ENCODE peak calls at places on chromosome 6, in eight cellular contexts. One of them, this sample, is unnamed. For H3K4me1, the result is how much of the 10 kb centered on the place peaks cover.

GRCh38 chr6:105400501-105400900 is 2.4 kb downstream of the PREP start:
- DNase-seq in heart left ventricle: no peak
- DNase-seq in body of pancreas: no peak
- DNase-seq in tibial artery: no peak
- DNase-seq in Panc1: no peak
- DNase-seq in neural progenitor cell: peak
- DNase-seq in right lobe of liver: no peak
- DNase-seq in hepatocyte: no peak
- DNase-seq in this sample: no peak

GRCh38 chr6:90753820-90754604 is 167.1 kb upstream of the MAP3K7 start:
- DNase-seq in heart left ventricle: no peak
- DNase-seq in body of pancreas: no peak
- DNase-seq in tibial artery: no peak
- DNase-seq in Panc1: no peak
- DNase-seq in neural progenitor cell: no peak
- DNase-seq in right lobe of liver: no peak
- DNase-seq in hepatocyte: peak
- DNase-seq in this sample: no peak

GRCh38 chr6:160931378-160932343 is 59.9 kb upstream of the MAP3K4 start:
- DNase-seq in heart left ventricle: no peak
- DNase-seq in body of pancreas: peak
- DNase-seq in tibial artery: no peak
- DNase-seq in Panc1: no peak
- DNase-seq in neural progenitor cell: peak
- DNase-seq in right lobe of liver: no peak
- DNase-seq in hepatocyte: peak
- DNase-seq in this sample: no peak

GRCh38 chr6:16286151-16286522 is 47.8 kb downstream of the GMPR start:
- DNase-seq in heart left ventricle: no peak
- DNase-seq in body of pancreas: no peak
- DNase-seq in tibial artery: no peak
- DNase-seq in Panc1: peak
- DNase-seq in neural progenitor cell: peak
- DNase-seq in right lobe of liver: no peak
- DNase-seq in hepatocyte: peak
- DNase-seq in this sample: no peak

GRCh38 chr6:107660839-107661238 is 163.3 kb downstream of the SCML4 start:
- DNase-seq in heart left ventricle: no peak
- DNase-seq in body of pancreas: no peak
- DNase-seq in tibial artery: no peak
- DNase-seq in Panc1: no peak
- DNase-seq in neural progenitor cell: no peak
- DNase-seq in right lobe of liver: no peak
- DNase-seq in hepatocyte: no peak
- DNase-seq in this sample: no peak

GRCh38 chr6:9927271-9927670 is 487.6 kb downstream of the TFAP2A start:
- DNase-seq in heart left ventricle: no peak
- DNase-seq in body of pancreas: no peak
- DNase-seq in tibial artery: no peak
- DNase-seq in Panc1: no peak
- DNase-seq in neural progenitor cell: no peak
- DNase-seq in right lobe of liver: no peak
- DNase-seq in hepatocyte: no peak
- DNase-seq in this sample: no peak

GRCh38 chr6:111276335-111276734 is 189.0 kb downstream of the SLC16A10 start:
- DNase-seq in heart left ventricle: no peak
- DNase-seq in body of pancreas: no peak
- DNase-seq in tibial artery: no peak
- DNase-seq in Panc1: no peak
- DNase-seq in neural progenitor cell: no peak
- DNase-seq in right lobe of liver: no peak
- DNase-seq in hepatocyte: no peak
- DNase-seq in this sample: no peak

GRCh38 chr6:81849248-81849647 is 96.8 kb upstream of the TENT5A start:
- DNase-seq in heart left ventricle: no peak
- DNase-seq in body of pancreas: no peak
- DNase-seq in tibial artery: no peak
- DNase-seq in Panc1: no peak
- DNase-seq in neural progenitor cell: no peak
- DNase-seq in right lobe of liver: no peak
- DNase-seq in hepatocyte: no peak
- DNase-seq in this sample: no peak

GRCh38 chr6:167140589-167141474 is 16.9 kb downstream of the GPR31 start:
- DNase-seq in heart left ventricle: no peak
- DNase-seq in body of pancreas: no peak
- DNase-seq in tibial artery: no peak
- DNase-seq in Panc1: no peak
- DNase-seq in neural progenitor cell: peak
- DNase-seq in right lobe of liver: no peak
- DNase-seq in hepatocyte: peak
- DNase-seq in this sample: no peak

GRCh38 chr6:83192456-83192855 is 609 bp downstream of the PGM3 start:
- DNase-seq in heart left ventricle: no peak
- DNase-seq in body of pancreas: no peak
- DNase-seq in tibial artery: no peak
- DNase-seq in Panc1: no peak
- DNase-seq in neural progenitor cell: no peak
- DNase-seq in right lobe of liver: no peak
- DNase-seq in hepatocyte: no peak
- DNase-seq in this sample: no peak

GRCh38 chr6:85506441-85507093 is 56.7 kb downstream of the NT5E start:
- DNase-seq in heart left ventricle: no peak
- DNase-seq in body of pancreas: no peak
- DNase-seq in tibial artery: no peak
- DNase-seq in Panc1: no peak
- DNase-seq in neural progenitor cell: no peak
- DNase-seq in right lobe of liver: no peak
- DNase-seq in hepatocyte: no peak
- DNase-seq in this sample: no peak

GRCh38 chr6:30483677-30484279 is 5.5 kb upstream of the HLA-E start:
- DNase-seq in heart left ventricle: peak
- DNase-seq in body of pancreas: peak
- DNase-seq in tibial artery: no peak
- DNase-seq in Panc1: no peak
- DNase-seq in neural progenitor cell: peak
- DNase-seq in right lobe of liver: no peak
- DNase-seq in hepatocyte: peak
- DNase-seq in this sample: peak

GRCh38 chr6:8080338-8081151 is 16.4 kb upstream of the BLOC1S5 start:
- DNase-seq in heart left ventricle: no peak
- DNase-seq in body of pancreas: no peak
- DNase-seq in tibial artery: no peak
- DNase-seq in Panc1: no peak
- DNase-seq in neural progenitor cell: no peak
- DNase-seq in right lobe of liver: no peak
- DNase-seq in hepatocyte: peak
- DNase-seq in this sample: no peak

GRCh38 chr6:22364314-22364713 is 67.5 kb upstream of the PRL start:
- DNase-seq in heart left ventricle: no peak
- DNase-seq in body of pancreas: no peak
- DNase-seq in tibial artery: no peak
- DNase-seq in Panc1: no peak
- DNase-seq in neural progenitor cell: no peak
- DNase-seq in right lobe of liver: no peak
- DNase-seq in hepatocyte: no peak
- DNase-seq in this sample: no peak
- H3K4me1 ChIP-seq in heart left ventricle: under half
- H3K4me1 ChIP-seq in body of pancreas: under half
- H3K4me1 ChIP-seq in tibial artery: under half
- H3K4me1 ChIP-seq in Panc1: under half
- H3K4me1 ChIP-seq in neural progenitor cell: under half
- H3K4me1 ChIP-seq in right lobe of liver: under half
- H3K4me1 ChIP-seq in hepatocyte: under half
- H3K4me1 ChIP-seq in this sample: under half

GRCh38 chr6:137472738-137473137 is 21.5 kb downstream of the OLIG3 start:
- DNase-seq in heart left ventricle: no peak
- DNase-seq in body of pancreas: no peak
- DNase-seq in tibial artery: no peak
- DNase-seq in Panc1: no peak
- DNase-seq in neural progenitor cell: no peak
- DNase-seq in right lobe of liver: no peak
- DNase-seq in hepatocyte: no peak
- DNase-seq in this sample: no peak
- TF ChIP-seq CTCF in heart left ventricle: no peak
- TF ChIP-seq CTCF in body of pancreas: no peak
- TF ChIP-seq CTCF in tibial artery: no peak
- TF ChIP-seq CTCF in Panc1: no peak
- TF ChIP-seq CTCF in neural progenitor cell: no peak
- TF ChIP-seq CTCF in right lobe of liver: no peak
- TF ChIP-seq CTCF in hepatocyte: no peak
- TF ChIP-seq CTCF in this sample: no peak

DNA sequence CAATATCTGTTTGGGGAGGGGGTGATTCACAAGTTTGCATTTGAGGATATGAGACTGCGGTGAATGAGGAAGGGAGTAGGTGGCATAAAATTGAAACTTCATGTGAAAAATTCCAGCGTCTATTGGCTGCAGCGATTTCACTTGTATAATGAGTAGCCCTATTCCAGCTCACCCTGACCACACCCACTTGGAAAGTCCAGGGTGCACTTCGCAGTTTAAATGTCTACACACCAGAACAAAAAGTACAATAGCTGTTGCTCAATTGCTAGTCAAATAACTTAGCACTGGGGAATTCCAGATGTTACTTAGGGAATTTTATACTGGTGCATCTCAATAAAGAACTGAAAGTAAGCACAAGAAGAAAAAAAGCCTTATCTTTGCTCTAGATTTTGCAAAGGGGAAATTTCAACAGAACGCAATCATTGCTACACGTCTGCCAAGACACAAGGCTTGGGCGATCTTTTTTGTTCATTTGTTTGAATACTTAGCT is 6.3 kb downstream of the TNFAIP3 start:
- DNase-seq in heart left ventricle: peak
- DNase-seq in body of pancreas: peak
- DNase-seq in tibial artery: peak
- DNase-seq in Panc1: no peak
- DNase-seq in neural progenitor cell: no peak
- DNase-seq in right lobe of liver: peak
- DNase-seq in hepatocyte: peak
- DNase-seq in this sample: peak
- H3K4me1 ChIP-seq in heart left ventricle: half or more
- H3K4me1 ChIP-seq in body of pancreas: half or more
- H3K4me1 ChIP-seq in tibial artery: under half
- H3K4me1 ChIP-seq in Panc1: under half
- H3K4me1 ChIP-seq in neural progenitor cell: half or more
- H3K4me1 ChIP-seq in right lobe of liver: under half
- H3K4me1 ChIP-seq in hepatocyte: under half
- H3K4me1 ChIP-seq in this sample: under half

GRCh38 chr6:45789238-45789637 is 226.4 kb downstream of the CLIC5 start:
- DNase-seq in heart left ventricle: no peak
- DNase-seq in body of pancreas: no peak
- DNase-seq in tibial artery: no peak
- DNase-seq in Panc1: no peak
- DNase-seq in neural progenitor cell: no peak
- DNase-seq in right lobe of liver: no peak
- DNase-seq in hepatocyte: no peak
- DNase-seq in this sample: no peak
- TF ChIP-seq CTCF in heart left ventricle: no peak
- TF ChIP-seq CTCF in body of pancreas: no peak
- TF ChIP-seq CTCF in tibial artery: no peak
- TF ChIP-seq CTCF in Panc1: no peak
- TF ChIP-seq CTCF in neural progenitor cell: no peak
- TF ChIP-seq CTCF in right lobe of liver: no peak
- TF ChIP-seq CTCF in hepatocyte: no peak
- TF ChIP-seq CTCF in this sample: no peak

DNA sequence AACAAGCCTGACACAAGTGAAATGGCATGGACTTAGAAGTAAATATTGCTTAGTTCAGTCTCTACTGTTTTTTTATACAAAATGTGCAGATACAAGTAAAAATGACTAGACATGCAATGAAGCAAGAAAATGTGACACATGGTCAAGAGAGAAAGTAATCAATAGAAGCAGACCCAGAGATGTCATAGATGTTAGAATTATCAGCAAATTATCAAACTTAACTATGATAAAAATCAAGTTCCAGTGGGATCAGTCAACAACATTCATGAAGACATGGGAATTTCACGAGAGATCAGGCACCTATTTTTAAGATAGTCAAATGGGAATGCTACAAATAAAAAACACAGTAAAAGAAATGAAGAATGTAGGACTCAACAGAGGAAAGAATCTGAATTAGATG is 267.0 kb downstream of the SLC35F1 start:
- DNase-seq in heart left ventricle: no peak
- DNase-seq in body of pancreas: no peak
- DNase-seq in tibial artery: no peak
- DNase-seq in Panc1: no peak
- DNase-seq in neural progenitor cell: no peak
- DNase-seq in right lobe of liver: no peak
- DNase-seq in hepatocyte: no peak
- DNase-seq in this sample: no peak
- H3K4me1 ChIP-seq in heart left ventricle: under half
- H3K4me1 ChIP-seq in body of pancreas: under half
- H3K4me1 ChIP-seq in tibial artery: under half
- H3K4me1 ChIP-seq in Panc1: under half
- H3K4me1 ChIP-seq in neural progenitor cell: under half
- H3K4me1 ChIP-seq in right lobe of liver: under half
- H3K4me1 ChIP-seq in hepatocyte: under half
- H3K4me1 ChIP-seq in this sample: under half

GRCh38 chr6:43171284-43172126 is 436 bp downstream of the SRF start:
- DNase-seq in heart left ventricle: no peak
- DNase-seq in body of pancreas: peak
- DNase-seq in tibial artery: no peak
- DNase-seq in Panc1: no peak
- DNase-seq in neural progenitor cell: peak
- DNase-seq in right lobe of liver: no peak
- DNase-seq in hepatocyte: peak
- DNase-seq in this sample: peak
- TF ChIP-seq CTCF in heart left ventricle: peak
- TF ChIP-seq CTCF in body of pancreas: peak
- TF ChIP-seq CTCF in tibial artery: peak
- TF ChIP-seq CTCF in Panc1: peak
- TF ChIP-seq CTCF in neural progenitor cell: peak
- TF ChIP-seq CTCF in right lobe of liver: peak
- TF ChIP-seq CTCF in hepatocyte: peak
- TF ChIP-seq CTCF in this sample: no peak

DNA sequence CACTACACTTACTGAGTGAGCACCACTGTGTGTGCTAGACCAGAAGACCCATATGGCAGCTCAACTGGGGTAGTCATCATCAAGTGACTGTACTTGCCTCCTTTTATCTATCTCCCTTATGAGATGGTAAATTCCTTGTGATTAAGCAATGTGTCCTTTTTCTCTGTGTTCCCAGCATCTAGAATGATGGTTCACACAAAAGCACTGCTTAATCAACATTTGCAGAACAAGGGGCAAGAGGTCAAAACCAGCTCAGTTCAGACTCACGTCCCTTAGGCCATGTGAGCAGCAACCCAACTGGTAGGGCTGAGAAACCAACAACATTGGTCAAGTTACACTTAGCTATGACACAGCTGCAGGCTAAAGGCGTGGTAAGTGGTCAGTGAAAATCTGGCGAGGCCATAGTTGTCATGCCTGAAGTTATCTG is 10.0 kb downstream of the TRAM2 start:
- DNase-seq in heart left ventricle: no peak
- DNase-seq in body of pancreas: no peak
- DNase-seq in tibial artery: peak
- DNase-seq in Panc1: no peak
- DNase-seq in neural progenitor cell: no peak
- DNase-seq in right lobe of liver: peak
- DNase-seq in hepatocyte: peak
- DNase-seq in this sample: no peak
- H3K4me1 ChIP-seq in heart left ventricle: half or more
- H3K4me1 ChIP-seq in body of pancreas: under half
- H3K4me1 ChIP-seq in tibial artery: half or more
- H3K4me1 ChIP-seq in Panc1: under half
- H3K4me1 ChIP-seq in neural progenitor cell: under half
- H3K4me1 ChIP-seq in right lobe of liver: under half
- H3K4me1 ChIP-seq in hepatocyte: half or more
- H3K4me1 ChIP-seq in this sample: under half